ENCODE peak calls at places on chromosome 17, in six cellular contexts. One of them, this sample, is unnamed.

GRCh38 chr17:73042809-73043685 is 49.4 kb downstream of the SLC39A11 start:
- DNase-seq in T-helper 1 cell: no peak
- DNase-seq in naive thymus-derived CD4-positive, alpha-beta T cell: no peak
- DNase-seq in WTC11: no peak
- DNase-seq in AG04449: no peak
- DNase-seq in OCI-LY7: no peak
- DNase-seq in this sample: peak

GRCh38 chr17:376936-377863 is 24.6 kb upstream of the RPH3AL start:
- DNase-seq in naive thymus-derived CD4-positive, alpha-beta T cell: no peak
- DNase-seq in T-helper 1 cell: no peak
- DNase-seq in WTC11: no peak
- DNase-seq in AG04449: no peak
- DNase-seq in OCI-LY7: no peak
- DNase-seq in this sample: peak

GRCh38 chr17:34703533-34703932 is 124.2 kb downstream of the TMEM132E start:
- DNase-seq in AG04449: no peak
- DNase-seq in OCI-LY7: peak
- DNase-seq in WTC11: peak
- DNase-seq in naive thymus-derived CD4-positive, alpha-beta T cell: peak
- DNase-seq in T-helper 1 cell: no peak
- DNase-seq in this sample: no peak

GRCh38 chr17:1037238-1037879 is 40.4 kb downstream of the TIMM22 start:
- DNase-seq in WTC11: no peak
- DNase-seq in T-helper 1 cell: no peak
- DNase-seq in naive thymus-derived CD4-positive, alpha-beta T cell: no peak
- DNase-seq in OCI-LY7: no peak
- DNase-seq in AG04449: no peak
- DNase-seq in this sample: no peak

GRCh38 chr17:57440522-57441269 is 184.4 kb downstream of the MSI2 start:
- DNase-seq in AG04449: no peak
- DNase-seq in OCI-LY7: peak
- DNase-seq in naive thymus-derived CD4-positive, alpha-beta T cell: peak
- DNase-seq in T-helper 1 cell: no peak
- DNase-seq in WTC11: peak
- DNase-seq in this sample: no peak

GRCh38 chr17:5780476-5780875 is 196.2 kb upstream of the NLRP1 start:
- DNase-seq in WTC11: no peak
- DNase-seq in T-helper 1 cell: no peak
- DNase-seq in naive thymus-derived CD4-positive, alpha-beta T cell: no peak
- DNase-seq in AG04449: no peak
- DNase-seq in OCI-LY7: no peak
- DNase-seq in this sample: no peak

GRCh38 chr17:74466785-74467158 is 338 bp downstream of the CD300A start:
- DNase-seq in WTC11: no peak
- DNase-seq in AG04449: no peak
- DNase-seq in T-helper 1 cell: no peak
- DNase-seq in naive thymus-derived CD4-positive, alpha-beta T cell: no peak
- DNase-seq in OCI-LY7: no peak
- DNase-seq in this sample: no peak

GRCh38 chr17:6005939-6006338 is 64.2 kb upstream of the WSCD1 start:
- DNase-seq in T-helper 1 cell: no peak
- DNase-seq in OCI-LY7: no peak
- DNase-seq in AG04449: no peak
- DNase-seq in naive thymus-derived CD4-positive, alpha-beta T cell: no peak
- DNase-seq in WTC11: no peak
- DNase-seq in this sample: no peak

GRCh38 chr17:69335018-69335417 is 8.1 kb upstream of the ABCA5 start:
- DNase-seq in WTC11: no peak
- DNase-seq in OCI-LY7: peak
- DNase-seq in T-helper 1 cell: no peak
- DNase-seq in naive thymus-derived CD4-positive, alpha-beta T cell: peak
- DNase-seq in AG04449: no peak
- DNase-seq in this sample: peak

GRCh38 chr17:76248013-76248782 is 7.9 kb upstream of the RNF157 start:
- DNase-seq in WTC11: no peak
- DNase-seq in naive thymus-derived CD4-positive, alpha-beta T cell: no peak
- DNase-seq in AG04449: no peak
- DNase-seq in T-helper 1 cell: no peak
- DNase-seq in OCI-LY7: peak
- DNase-seq in this sample: no peak

GRCh38 chr17:45735488-45735887 is 48.6 kb upstream of the CRHR1 start:
- DNase-seq in T-helper 1 cell: no peak
- DNase-seq in OCI-LY7: no peak
- DNase-seq in naive thymus-derived CD4-positive, alpha-beta T cell: no peak
- DNase-seq in AG04449: no peak
- DNase-seq in WTC11: no peak
- DNase-seq in this sample: no peak

GRCh38 chr17:80526116-80526910 is 18.3 kb upstream of the RPTOR start:
- DNase-seq in WTC11: peak
- DNase-seq in OCI-LY7: no peak
- DNase-seq in T-helper 1 cell: no peak
- DNase-seq in naive thymus-derived CD4-positive, alpha-beta T cell: no peak
- DNase-seq in AG04449: no peak
- DNase-seq in this sample: no peak

GRCh38 chr17:39229274-39229913 is 3.6 kb upstream of the STAC2 start:
- DNase-seq in naive thymus-derived CD4-positive, alpha-beta T cell: no peak
- DNase-seq in WTC11: no peak
- DNase-seq in T-helper 1 cell: no peak
- DNase-seq in OCI-LY7: no peak
- DNase-seq in AG04449: no peak
- DNase-seq in this sample: no peak

GRCh38 chr17:41475421-41475820 is 5.5 kb downstream of the KRT35 start:
- DNase-seq in T-helper 1 cell: no peak
- DNase-seq in OCI-LY7: no peak
- DNase-seq in WTC11: no peak
- DNase-seq in AG04449: no peak
- DNase-seq in naive thymus-derived CD4-positive, alpha-beta T cell: no peak
- DNase-seq in this sample: no peak

GRCh38 chr17:41967141-41967920 is 736 bp downstream of the CNP start:
- DNase-seq in naive thymus-derived CD4-positive, alpha-beta T cell: peak
- DNase-seq in T-helper 1 cell: no peak
- DNase-seq in WTC11: peak
- DNase-seq in OCI-LY7: peak
- DNase-seq in AG04449: no peak
- DNase-seq in this sample: no peak

GRCh38 chr17:19763416-19763815 is 15.3 kb upstream of the ALDH3A1 start:
- DNase-seq in T-helper 1 cell: no peak
- DNase-seq in AG04449: no peak
- DNase-seq in OCI-LY7: no peak
- DNase-seq in WTC11: no peak
- DNase-seq in naive thymus-derived CD4-positive, alpha-beta T cell: no peak
- DNase-seq in this sample: no peak

GRCh38 chr17:13413001-13413400 is 188.7 kb downstream of the HS3ST3A1 start:
- DNase-seq in AG04449: no peak
- DNase-seq in WTC11: no peak
- DNase-seq in OCI-LY7: no peak
- DNase-seq in naive thymus-derived CD4-positive, alpha-beta T cell: no peak
- DNase-seq in T-helper 1 cell: no peak
- DNase-seq in this sample: no peak

GRCh38 chr17:4499431-4500187 is 928 bp downstream of the SPNS2 start:
- DNase-seq in AG04449: no peak
- DNase-seq in T-helper 1 cell: no peak
- DNase-seq in OCI-LY7: no peak
- DNase-seq in naive thymus-derived CD4-positive, alpha-beta T cell: no peak
- DNase-seq in WTC11: peak
- DNase-seq in this sample: peak

GRCh38 chr17:80270836-80271235 is 10.2 kb downstream of the RNF213 start:
- DNase-seq in AG04449: no peak
- DNase-seq in WTC11: peak
- DNase-seq in OCI-LY7: peak
- DNase-seq in naive thymus-derived CD4-positive, alpha-beta T cell: peak
- DNase-seq in T-helper 1 cell: no peak
- DNase-seq in this sample: no peak

GRCh38 chr17:27631409-27631755 is 394 bp downstream of the LGALS9 start:
- DNase-seq in OCI-LY7: peak
- DNase-seq in T-helper 1 cell: no peak
- DNase-seq in AG04449: no peak
- DNase-seq in WTC11: no peak
- DNase-seq in naive thymus-derived CD4-positive, alpha-beta T cell: peak
- DNase-seq in this sample: no peak

GRCh38 chr17:49610883-49611584 is 35.4 kb downstream of the NXPH3 start:
- DNase-seq in T-helper 1 cell: no peak
- DNase-seq in WTC11: no peak
- DNase-seq in OCI-LY7: no peak
- DNase-seq in naive thymus-derived CD4-positive, alpha-beta T cell: no peak
- DNase-seq in AG04449: no peak
- DNase-seq in this sample: no peak

GRCh38 chr17:36935681-36936454 is 1.4 kb upstream of the LHX1 start:
- DNase-seq in OCI-LY7: no peak
- DNase-seq in T-helper 1 cell: no peak
- DNase-seq in WTC11: peak
- DNase-seq in naive thymus-derived CD4-positive, alpha-beta T cell: no peak
- DNase-seq in AG04449: no peak
- DNase-seq in this sample: peak

GRCh38 chr17:66533572-66533971 is 231.2 kb downstream of the PRKCA start:
- DNase-seq in AG04449: no peak
- DNase-seq in naive thymus-derived CD4-positive, alpha-beta T cell: no peak
- DNase-seq in WTC11: peak
- DNase-seq in OCI-LY7: no peak
- DNase-seq in T-helper 1 cell: no peak
- DNase-seq in this sample: no peak